ENCODE peak calls at places on chromosomes 12 and 14, in four cellular contexts. N, B, A and C are unnamed samples.

GRCh38 chr14:70909788-70910614 is 2.7 kb downstream of the PCNX1 start:
- DNase-seq in N (no peak), B (no peak), A (no peak), C (no peak)

GRCh38 chr12:16612647-16613046 is 6.7 kb upstream of the LMO3 start:
- DNase-seq in N (no peak), B (no peak), A (no peak), C (no peak)

GRCh38 chr14:35050652-35051051 is 4.6 kb downstream of the FAM177A1 start:
- DNase-seq in N (no peak), B (no peak), A (no peak), C (peak)

GRCh38 chr12:47877081-47877480 is 27.7 kb downstream of the VDR start:
- DNase-seq in N (no peak), B (no peak), A (no peak), C (no peak)

GRCh38 chr12:122097641-122098364 is 19.2 kb downstream of the MLXIP start:
- DNase-seq in N (no peak), B (no peak), A (no peak), C (peak)

GRCh38 chr12:83389237-83389996 is 702.7 kb downstream of the TMTC2 start:
- DNase-seq in N (no peak), B (no peak), A (peak), C (peak)

GRCh38 chr12:57759360-57759980 is 4.6 kb downstream of the MARCHF9 start:
- DNase-seq in N (no peak), B (no peak), A (no peak), C (no peak)

GRCh38 chr12:22285871-22286270 is 48.6 kb downstream of the ST8SIA1 start:
- DNase-seq in N (no peak), B (no peak), A (no peak), C (no peak)

GRCh38 chr12:76264617-76265016 is 83.6 kb downstream of the BBS10 start:
- DNase-seq in N (no peak), B (no peak), A (no peak), C (no peak)

GRCh38 chr14:101151226-101151929 is 247.9 kb upstream of the RTL1 start:
- DNase-seq in N (no peak), B (no peak), A (no peak), C (no peak)

GRCh38 chr12:16300222-16300621 is 22.7 kb upstream of the SLC15A5 start:
- DNase-seq in N (no peak), B (no peak), A (no peak), C (no peak)

GRCh38 chr12:69649529-69649928 is 38.8 kb upstream of the LRRC10 start:
- DNase-seq in N (no peak), B (no peak), A (no peak), C (no peak)

GRCh38 chr14:67241416-67242362 is at the start of gene PALS1:
- DNase-seq in N (peak), B (peak), A (peak), C (peak)

GRCh38 chr14:74018029-74018703 is 922 bp downstream of the ENTPD5 start:
- DNase-seq in N (no peak), B (no peak), A (no peak), C (no peak)

GRCh38 chr14:55097894-55098560 is 31.0 kb upstream of the LGALS3 start:
- DNase-seq in N (peak), B (peak), A (no peak), C (no peak)

GRCh38 chr12:106106892-106107291 is 31.9 kb downstream of the NUAK1 start:
- DNase-seq in N (no peak), B (no peak), A (no peak), C (no peak)

GRCh38 chr12:48838048-48838447 is 13.9 kb downstream of the DDX23 start:
- DNase-seq in N (no peak), B (no peak), A (no peak), C (no peak)

GRCh38 chr14:68668028-68668427 is 124.8 kb downstream of the ZFP36L1 start:
- DNase-seq in N (no peak), B (no peak), A (no peak), C (no peak)
- TF ChIP-seq SPI1 in N (no peak), B (no peak), A (no peak), C (no peak)

GRCh38 chr14:103292426-103293374 is 41.3 kb upstream of the EIF5 start:
- DNase-seq in N (peak), B (peak), A (peak), C (peak)
- TF ChIP-seq SPI1 in N (no peak), B (no peak), A (no peak), C (no peak)

GRCh38 chr12:118633071-118633470 is 256.7 kb downstream of the SUDS3 start:
- DNase-seq in N (no peak), B (no peak), A (no peak), C (peak)

GRCh38 chr12:118641249-118641648 is 264.9 kb downstream of the SUDS3 start:
- DNase-seq in N (no peak), B (no peak), A (no peak), C (peak)

DNA sequence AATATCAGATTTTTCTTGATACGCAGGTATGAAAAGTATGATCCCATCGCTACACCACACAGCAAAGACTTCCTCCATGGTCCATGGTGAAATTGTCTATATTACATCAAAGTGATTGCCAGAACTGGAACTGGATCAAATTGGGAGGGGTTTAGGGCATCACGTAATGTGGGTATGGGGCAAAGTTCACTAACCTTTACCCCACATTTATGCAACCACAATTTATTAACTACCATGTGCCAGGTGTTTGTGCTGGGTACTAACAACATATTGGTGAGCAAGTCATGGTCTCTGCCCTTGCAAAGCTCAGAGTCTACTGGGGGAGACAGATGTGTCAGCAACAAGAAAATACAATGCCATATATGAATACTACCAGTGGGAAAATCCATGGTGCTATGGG is 258.9 kb downstream of the SUDS3 start:
- DNase-seq in N (no peak), B (no peak), A (no peak), C (no peak)
- TF ChIP-seq SPI1 in N (no peak), B (no peak), A (no peak), C (no peak)

GRCh38 chr12:92928962-92929915 is at the start of gene EEA1:
- DNase-seq in N (peak), B (peak), A (peak), C (peak)
- TF ChIP-seq SPI1 in N (peak), B (peak), A (peak), C (peak)

GRCh38 chr12:96814200-96814599 is 92.9 kb upstream of the NEDD1 start:
- DNase-seq in N (no peak), B (no peak), A (no peak), C (no peak)
- TF ChIP-seq SPI1 in N (no peak), B (no peak), A (no peak), C (no peak)

DNA sequence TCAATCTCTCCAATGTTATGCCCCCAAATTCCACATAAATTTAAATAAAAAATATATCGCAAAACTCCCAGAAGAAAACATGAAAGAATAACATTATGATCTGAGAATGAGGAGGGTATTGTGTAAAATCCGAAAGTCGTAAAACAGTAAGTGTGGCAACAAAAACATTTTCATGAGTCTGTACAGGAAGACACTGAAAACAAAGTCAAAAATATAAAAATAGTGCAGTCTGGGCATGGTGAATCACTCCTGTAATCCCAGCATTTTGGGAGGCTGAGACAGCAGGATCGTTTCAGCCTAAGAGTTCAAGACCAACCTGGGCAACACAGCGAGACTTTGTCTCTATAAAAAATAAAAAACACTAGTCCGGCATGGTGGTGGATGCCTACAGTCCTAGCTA is 57.1 kb downstream of the SPTLC2 start:
- DNase-seq in N (no peak), B (no peak), A (no peak), C (no peak)
- TF ChIP-seq SPI1 in N (no peak), B (no peak), A (no peak), C (no peak)

GRCh38 chr14:39342768-39343167 is 89.5 kb downstream of the FBXO33 start:
- DNase-seq in N (no peak), B (no peak), A (no peak), C (no peak)
- TF ChIP-seq SPI1 in N (no peak), B (no peak), A (no peak), C (no peak)

DNA sequence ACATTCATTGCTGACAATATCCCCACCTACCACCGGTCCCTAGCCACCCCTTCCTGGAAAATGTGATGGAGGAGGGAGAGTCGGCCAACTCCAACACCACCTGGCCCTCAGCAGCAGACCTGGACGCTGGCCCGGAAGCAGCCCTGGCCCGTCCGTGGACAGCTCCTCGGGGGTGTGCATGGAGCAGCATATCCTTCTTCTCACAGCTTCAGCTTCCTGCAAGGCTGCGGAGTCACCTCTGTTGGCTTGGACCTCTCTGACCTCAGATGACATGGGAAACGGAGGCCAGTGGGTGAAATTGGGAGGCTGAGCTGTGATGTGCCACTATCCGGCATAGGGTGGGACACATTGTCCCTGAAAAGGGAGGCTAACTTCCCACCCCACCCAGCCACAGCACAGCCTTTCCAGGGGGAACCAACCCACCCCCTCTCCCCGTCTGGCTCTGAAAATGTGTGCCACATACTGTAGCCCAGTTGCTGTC is 42.9 kb upstream of the LTA4H start:
- DNase-seq in N (no peak), B (no peak), A (no peak), C (no peak)
- TF ChIP-seq SPI1 in N (no peak), B (no peak), A (no peak), C (no peak)

DNA sequence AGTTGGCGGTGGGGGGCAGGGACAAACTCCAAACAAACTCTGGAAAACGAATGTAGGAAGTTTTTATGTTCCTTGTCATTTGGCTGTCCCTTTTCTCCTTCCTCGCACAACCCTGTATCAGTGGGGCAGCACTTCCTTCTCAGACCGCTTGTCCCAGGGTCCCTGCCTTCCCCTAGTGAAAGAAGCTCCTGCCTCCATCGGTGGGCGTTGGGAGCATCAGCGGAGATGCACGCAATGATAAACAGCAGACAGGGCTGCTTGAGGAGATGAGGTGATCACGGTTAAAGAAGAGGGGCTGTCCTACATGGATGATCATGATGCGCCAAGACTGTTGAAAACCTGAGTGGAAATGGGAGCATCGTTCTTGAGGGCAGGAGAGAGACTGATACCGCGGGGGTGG is 620 bp downstream of the C1S start:
- DNase-seq in N (no peak), B (no peak), A (no peak), C (no peak)
- TF ChIP-seq SPI1 in N (no peak), B (no peak), A (no peak), C (no peak)

DNA sequence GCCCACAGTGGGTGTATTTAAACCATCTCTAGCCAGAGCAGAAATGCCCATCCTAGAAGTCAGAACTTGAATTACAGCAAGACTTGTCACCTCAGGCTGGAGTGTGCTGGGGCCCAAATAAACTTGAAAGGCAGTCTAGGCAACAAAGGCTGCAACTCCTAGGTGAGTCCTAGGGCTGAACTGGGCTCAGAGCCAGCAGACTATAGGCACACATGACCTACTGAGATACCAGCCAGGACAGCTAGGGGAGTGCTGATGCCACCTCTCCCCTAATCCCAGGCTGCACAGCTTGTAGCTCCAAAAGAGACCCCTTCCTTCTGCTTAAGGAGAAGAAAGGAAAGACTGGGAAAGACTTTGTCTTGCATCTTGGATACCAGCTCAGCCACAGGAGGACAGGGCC is 106.0 kb downstream of the TXNDC16 start:
- DNase-seq in N (no peak), B (no peak), A (no peak), C (no peak)
- TF ChIP-seq SPI1 in N (no peak), B (no peak), A (no peak), C (no peak)